ENCODE peak calls at places on chromosomes 16 and 17, in four cellular contexts. One of them, this sample, is unnamed.

GRCh38 chr16:14070877-14071575 is at the start of gene MRTFB:
- DNase-seq in H1: peak
- DNase-seq in fibroblast of the aortic adventitia: peak
- DNase-seq in cardiac fibroblast: peak
- DNase-seq in this sample: peak

GRCh38 chr16:51708861-51709260 is 557.8 kb upstream of the SALL1 start:
- DNase-seq in H1: no peak
- DNase-seq in fibroblast of the aortic adventitia: peak
- DNase-seq in cardiac fibroblast: no peak
- DNase-seq in this sample: no peak

GRCh38 chr17:54891176-54891821 is 9.4 kb upstream of the TOM1L1 start:
- DNase-seq in H1: no peak
- DNase-seq in fibroblast of the aortic adventitia: peak
- DNase-seq in cardiac fibroblast: peak
- DNase-seq in this sample: peak

GRCh38 chr17:59777033-59777432 is 69.6 kb downstream of the VMP1 start:
- DNase-seq in H1: no peak
- DNase-seq in fibroblast of the aortic adventitia: no peak
- DNase-seq in cardiac fibroblast: no peak
- DNase-seq in this sample: no peak

GRCh38 chr16:50473375-50473945 is 74.7 kb upstream of the NKD1 start:
- DNase-seq in H1: no peak
- DNase-seq in fibroblast of the aortic adventitia: no peak
- DNase-seq in cardiac fibroblast: no peak
- DNase-seq in this sample: no peak

GRCh38 chr16:85424260-85425060 is 188.7 kb upstream of the GSE1 start:
- DNase-seq in H1: no peak
- DNase-seq in fibroblast of the aortic adventitia: no peak
- DNase-seq in cardiac fibroblast: no peak
- DNase-seq in this sample: no peak

GRCh38 chr17:35969558-35970442 is 11.5 kb downstream of the CCL16 start:
- DNase-seq in H1: peak
- DNase-seq in fibroblast of the aortic adventitia: peak
- DNase-seq in cardiac fibroblast: peak
- DNase-seq in this sample: peak

GRCh38 chr16:75477680-75478473 is 13.4 kb upstream of the TMEM170A start:
- DNase-seq in H1: no peak
- DNase-seq in fibroblast of the aortic adventitia: no peak
- DNase-seq in cardiac fibroblast: no peak
- DNase-seq in this sample: no peak

GRCh38 chr16:79505344-79505743 is 95.2 kb downstream of the MAF start:
- DNase-seq in H1: no peak
- DNase-seq in fibroblast of the aortic adventitia: no peak
- DNase-seq in cardiac fibroblast: no peak
- DNase-seq in this sample: no peak

GRCh38 chr16:4987580-4988374 is 29.6 kb downstream of the SEC14L5 start:
- DNase-seq in H1: no peak
- DNase-seq in fibroblast of the aortic adventitia: no peak
- DNase-seq in cardiac fibroblast: no peak
- DNase-seq in this sample: peak

GRCh38 chr16:67399218-67399733 is 6.0 kb upstream of the TPPP3 start:
- DNase-seq in H1: peak
- DNase-seq in fibroblast of the aortic adventitia: no peak
- DNase-seq in cardiac fibroblast: peak
- DNase-seq in this sample: peak

GRCh38 chr16:5347561-5347960 is 250.0 kb upstream of the EEF2KMT start:
- DNase-seq in H1: no peak
- DNase-seq in fibroblast of the aortic adventitia: no peak
- DNase-seq in cardiac fibroblast: no peak
- DNase-seq in this sample: no peak

GRCh38 chr16:70680495-70681381 is 5.1 kb downstream of the MTSS2 start:
- DNase-seq in H1: no peak
- DNase-seq in fibroblast of the aortic adventitia: no peak
- DNase-seq in cardiac fibroblast: no peak
- DNase-seq in this sample: no peak

GRCh38 chr17:21007646-21008045 is 35.2 kb downstream of the USP22 start:
- DNase-seq in H1: no peak
- DNase-seq in fibroblast of the aortic adventitia: no peak
- DNase-seq in cardiac fibroblast: no peak
- DNase-seq in this sample: no peak

GRCh38 chr16:88839026-88839529 is 17.7 kb downstream of the GALNS start:
- DNase-seq in H1: no peak
- DNase-seq in fibroblast of the aortic adventitia: no peak
- DNase-seq in cardiac fibroblast: no peak
- DNase-seq in this sample: no peak
- TF ChIP-seq CTCF in H1: peak
- TF ChIP-seq CTCF in fibroblast of the aortic adventitia: no peak
- TF ChIP-seq CTCF in cardiac fibroblast: no peak
- TF ChIP-seq CTCF in this sample: peak

DNA sequence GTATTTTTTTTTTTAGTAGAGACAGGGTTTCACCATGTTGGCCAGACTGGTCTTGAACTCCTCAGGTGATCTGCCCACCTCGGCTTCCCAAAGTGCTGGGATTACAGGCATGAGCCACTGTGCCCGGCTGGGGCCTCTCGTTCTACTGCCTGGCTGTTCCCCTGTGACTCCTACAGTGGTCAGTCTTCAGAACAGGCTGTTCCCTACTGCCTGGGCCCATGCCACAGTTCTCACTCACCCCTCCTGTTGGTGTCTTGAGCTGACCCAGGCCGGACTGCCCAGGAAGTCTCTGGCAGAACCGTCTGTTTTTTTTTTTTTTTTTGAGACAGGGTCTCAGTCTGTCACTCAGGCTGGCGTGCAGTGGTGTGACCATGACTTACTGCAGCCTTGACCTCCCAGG is 3.3 kb downstream of the CDK3 start:
- DNase-seq in H1: no peak
- DNase-seq in fibroblast of the aortic adventitia: no peak
- DNase-seq in cardiac fibroblast: no peak
- DNase-seq in this sample: no peak
- TF ChIP-seq CTCF in H1: no peak
- TF ChIP-seq CTCF in fibroblast of the aortic adventitia: no peak
- TF ChIP-seq CTCF in cardiac fibroblast: no peak
- TF ChIP-seq CTCF in this sample: no peak

GRCh38 chr17:8859029-8859803 is 8.3 kb downstream of the PIK3R6 start:
- DNase-seq in H1: no peak
- DNase-seq in fibroblast of the aortic adventitia: no peak
- DNase-seq in cardiac fibroblast: no peak
- DNase-seq in this sample: no peak
- TF ChIP-seq CTCF in H1: no peak
- TF ChIP-seq CTCF in fibroblast of the aortic adventitia: no peak
- TF ChIP-seq CTCF in cardiac fibroblast: peak
- TF ChIP-seq CTCF in this sample: no peak

DNA sequence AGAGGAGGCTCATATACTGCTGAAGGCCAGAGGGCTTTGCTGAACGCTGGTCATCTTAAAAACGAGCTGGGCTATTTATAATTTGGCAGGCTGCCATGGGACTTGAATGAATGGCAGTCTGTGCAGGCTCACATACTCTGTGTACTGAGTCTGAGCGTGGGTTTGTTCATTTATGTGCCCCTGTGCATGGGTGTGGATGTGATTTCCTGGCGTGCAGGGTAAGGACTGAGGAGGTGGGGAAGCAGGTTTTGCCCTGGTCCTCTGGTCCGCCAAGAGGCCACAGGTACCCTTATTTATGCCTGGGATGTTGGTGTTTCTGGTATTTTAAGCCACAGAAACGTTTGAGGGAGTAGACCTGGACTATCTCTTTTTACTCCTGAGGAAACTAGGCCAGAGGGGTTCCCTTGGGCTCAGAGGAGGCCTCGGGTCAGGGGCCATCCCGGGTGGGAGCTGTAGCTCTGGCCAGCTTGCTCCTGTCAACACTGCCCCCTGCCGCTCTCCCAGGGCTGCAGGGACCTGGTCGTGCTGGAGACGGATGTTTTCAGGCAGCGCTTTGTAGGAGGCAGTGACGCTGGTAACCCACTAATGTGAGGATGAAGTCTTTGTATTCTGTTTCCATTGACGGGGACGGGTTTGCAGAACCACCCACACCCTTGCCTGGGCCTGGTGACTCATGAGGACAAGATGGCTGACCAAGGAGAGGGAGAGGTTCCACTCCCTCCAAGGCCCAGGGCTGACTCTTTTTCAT is 184.4 kb downstream of the MSI2 start:
- DNase-seq in H1: peak
- DNase-seq in fibroblast of the aortic adventitia: peak
- DNase-seq in cardiac fibroblast: peak
- DNase-seq in this sample: peak
- TF ChIP-seq CTCF in H1: peak
- TF ChIP-seq CTCF in fibroblast of the aortic adventitia: no peak
- TF ChIP-seq CTCF in cardiac fibroblast: peak
- TF ChIP-seq CTCF in this sample: peak

GRCh38 chr17:9334536-9335446 is 240.8 kb downstream of the STX8 start:
- DNase-seq in H1: no peak
- DNase-seq in fibroblast of the aortic adventitia: no peak
- DNase-seq in cardiac fibroblast: no peak
- DNase-seq in this sample: no peak
- TF ChIP-seq CTCF in H1: no peak
- TF ChIP-seq CTCF in fibroblast of the aortic adventitia: no peak
- TF ChIP-seq CTCF in cardiac fibroblast: no peak
- TF ChIP-seq CTCF in this sample: no peak

GRCh38 chr17:10117581-10118001 is 80.8 kb downstream of the GAS7 start:
- DNase-seq in H1: no peak
- DNase-seq in fibroblast of the aortic adventitia: no peak
- DNase-seq in cardiac fibroblast: no peak
- DNase-seq in this sample: no peak
- TF ChIP-seq CTCF in H1: no peak
- TF ChIP-seq CTCF in fibroblast of the aortic adventitia: no peak
- TF ChIP-seq CTCF in cardiac fibroblast: no peak
- TF ChIP-seq CTCF in this sample: no peak